ENCODE peak calls at places on chromosomes 6 and 20, in ten cellular contexts. I is NCI-H460, D is H54, K is glomerular endothelial cell, U is HT-29, N is activated B cell treated with CpG ODN at 0.5 μM for 24 hours, Z is left cardiac atrium, E is Right ventricle myocardium superior, J is Calu3, M is fibroblast of the aortic adventitia. V is an unnamed sample.

GRCh38 chr6:16844183-16844582 is 82.9 kb upstream of the ATXN1 start:
- DNase-seq in N (no peak), K (no peak), Z (no peak), J (no peak), D (no peak), M (no peak), U (no peak), I (no peak), E (no peak), V (no peak)

GRCh38 chr20:1118336-1119127 is at the start of gene PSMF1:
- DNase-seq in E (peak), U (peak), J (peak), M (peak), I (peak), Z (peak), K (peak), D (peak), N (peak), V (peak)

GRCh38 chr6:73180718-73181619 is 44.3 kb downstream of the KHDC1L start:
- DNase-seq in I (peak), K (peak), N (no peak), E (no peak), U (peak), D (peak), M (peak), Z (no peak), J (peak), V (peak)

GRCh38 chr6:144149894-144150672 is at the start of gene STX11:
- DNase-seq in U (no peak), D (peak), K (no peak), E (peak), M (peak), Z (peak), I (peak), N (peak), J (peak), V (peak)

GRCh38 chr20:58985656-58986055 is 4.6 kb downstream of the NELFCD start:
- DNase-seq in D (no peak), M (peak), K (no peak), E (no peak), U (no peak), N (no peak), Z (no peak), J (no peak), I (no peak), V (no peak)

GRCh38 chr6:129730477-129731165 is 20.6 kb upstream of the ARHGAP18 start:
- DNase-seq in K (no peak), M (peak), I (peak), Z (no peak), N (no peak), J (peak), U (peak), D (no peak), E (no peak), V (no peak)

GRCh38 chr20:62048821-62049291 is 16.8 kb downstream of the TAF4 start:
- DNase-seq in K (no peak), D (no peak), M (no peak), N (no peak), Z (no peak), U (no peak), I (no peak), E (no peak), J (no peak), V (no peak)

GRCh38 chr20:57274299-57274698 is 7.9 kb upstream of the BMP7 start:
- DNase-seq in J (no peak), E (no peak), I (no peak), N (no peak), D (no peak), Z (no peak), K (no peak), U (no peak), M (no peak), V (no peak)

GRCh38 chr6:170278743-170279094 is 12.2 kb downstream of the DLL1 start:
- DNase-seq in Z (no peak), D (no peak), M (no peak), U (no peak), I (no peak), K (no peak), E (no peak), N (no peak), J (no peak), V (no peak)

GRCh38 chr20:24422361-24422760 is 47.1 kb upstream of the SYNDIG1 start:
- DNase-seq in K (no peak), U (no peak), N (no peak), E (no peak), D (no peak), I (no peak), J (no peak), Z (no peak), M (no peak), V (no peak)

GRCh38 chr6:31180500-31180899 is 10.0 kb upstream of the POU5F1 start:
- DNase-seq in D (peak), Z (peak), K (no peak), J (peak), I (no peak), E (peak), M (peak), N (no peak), U (no peak), V (no peak)

GRCh38 chr6:170212956-170213636 is 77.8 kb downstream of the DLL1 start:
- DNase-seq in E (no peak), I (no peak), Z (no peak), N (no peak), D (no peak), K (no peak), M (no peak), U (no peak), J (no peak), V (no peak)

GRCh38 chr6:132167966-132168365 is 216.8 kb upstream of the CCN2 start:
- DNase-seq in N (no peak), U (peak), M (no peak), D (no peak), K (no peak), I (no peak), E (no peak), J (peak), Z (no peak), V (no peak)

GRCh38 chr6:34243901-34244884 is 4.6 kb downstream of the SMIM29 start:
- DNase-seq in U (peak), K (peak), J (peak), E (peak), N (no peak), I (peak), Z (peak), M (peak), D (peak), V (no peak)

GRCh38 chr6:159059099-159059498 is 14.3 kb upstream of the TAGAP start:
- DNase-seq in Z (no peak), K (no peak), J (no peak), E (no peak), U (no peak), D (no peak), N (no peak), I (no peak), M (no peak), V (no peak)

GRCh38 chr6:11890849-11891248 is 112.2 kb upstream of the ADTRP start:
- DNase-seq in J (no peak), N (no peak), E (no peak), K (no peak), M (no peak), I (no peak), U (no peak), Z (no peak), D (no peak), V (no peak)

GRCh38 chr6:157668690-157669089 is 154.4 kb upstream of the SNX9 start:
- DNase-seq in U (no peak), N (no peak), M (no peak), J (no peak), K (no peak), E (no peak), Z (no peak), D (no peak), I (no peak), V (no peak)

GRCh38 chr6:63352587-63353281 is 33.0 kb upstream of the LGSN start:
- DNase-seq in E (no peak), Z (no peak), D (no peak), I (peak), U (peak), K (no peak), M (peak), J (peak), N (no peak), V (no peak)

GRCh38 chr20:63859166-63859699 is 2.1 kb upstream of the ABHD16B start:
- DNase-seq in E (no peak), K (no peak), M (no peak), U (no peak), D (no peak), I (no peak), J (no peak), N (no peak), Z (no peak), V (no peak)

GRCh38 chr20:14915356-14915755 is 577.9 kb upstream of the FLRT3 start:
- DNase-seq in J (no peak), K (no peak), N (no peak), Z (no peak), U (no peak), I (no peak), D (no peak), E (peak), M (no peak), V (no peak)

GRCh38 chr6:26520840-26521484 is 17.2 kb upstream of the HMGN4 start:
- DNase-seq in Z (peak), J (peak), M (peak), E (peak), U (peak), N (peak), K (no peak), D (peak), I (peak), V (peak)

GRCh38 chr20:1274485-1275313 is 8.6 kb downstream of the SNPH start:
- DNase-seq in K (no peak), E (no peak), I (no peak), D (no peak), U (peak), Z (no peak), M (no peak), J (no peak), N (no peak), V (no peak)

GRCh38 chr20:35541118-35541782 is 628 bp upstream of the ERGIC3 start:
- DNase-seq in I (no peak), E (no peak), Z (no peak), D (no peak), U (peak), K (no peak), N (no peak), J (no peak), M (no peak), V (no peak)

GRCh38 chr20:32914031-32914430 is 55.3 kb downstream of the EFCAB8 start:
- DNase-seq in E (no peak), U (no peak), K (no peak), M (no peak), J (no peak), Z (no peak), D (no peak), I (no peak), N (no peak), V (no peak)

GRCh38 chr6:84789170-84789569 is 24.8 kb upstream of the TBX18 start:
- DNase-seq in K (no peak), E (no peak), N (no peak), M (no peak), U (no peak), J (no peak), D (no peak), Z (no peak), I (no peak), V (no peak)

GRCh38 chr6:33800248-33800647 is 3.6 kb downstream of the MLN start:
- DNase-seq in I (no peak), D (no peak), K (no peak), Z (no peak), J (no peak), U (no peak), E (no peak), M (no peak), N (no peak), V (no peak)

GRCh38 chr20:17935186-17935585 is 33.4 kb downstream of the SNX5 start:
- DNase-seq in D (no peak), K (no peak), Z (no peak), I (no peak), N (no peak), E (no peak), U (no peak), J (no peak), M (no peak), V (no peak)

GRCh38 chr6:153117986-153118886 is 12.8 kb downstream of the RGS17 start:
- DNase-seq in U (peak), I (peak), M (peak), E (no peak), D (peak), J (no peak), N (no peak), K (no peak), Z (no peak), V (no peak)

GRCh38 chr6:106765496-106765895 is 136.1 kb downstream of the QRSL1 start:
- DNase-seq in E (no peak), D (no peak), N (no peak), M (no peak), Z (no peak), J (no peak), U (no peak), I (no peak), K (no peak), V (no peak)

GRCh38 chr6:33697845-33698244 is 13.7 kb downstream of the UQCC2 start:
- DNase-seq in Z (no peak), I (no peak), D (no peak), E (no peak), N (no peak), M (no peak), U (no peak), J (no peak), K (no peak), V (no peak)

GRCh38 chr6:85642774-85643529 is at the start of gene SYNCRIP:
- DNase-seq in E (peak), K (peak), J (peak), N (peak), I (peak), M (peak), D (peak), U (peak), Z (peak), V (peak)

GRCh38 chr20:32858189-32858588 is 534 bp upstream of the EFCAB8 start:
- DNase-seq in J (no peak), Z (no peak), M (no peak), D (no peak), K (no peak), E (no peak), U (no peak), N (no peak), I (no peak), V (no peak)

GRCh38 chr6:17635568-17635967 is 35.5 kb downstream of the FAM8A1 start:
- DNase-seq in M (no peak), Z (no peak), U (no peak), D (no peak), N (no peak), E (no peak), J (no peak), I (no peak), K (no peak), V (no peak)

V was measured in Panc1.